ENCODE peak calls at places on chromosomes 2 and 18, in four cellular contexts. One of them, this sample, is unnamed.

GRCh38 chr2:42234056-42234455 is 64.9 kb downstream of the EML4 start:
- DNase-seq in fibroblast of lung: peak
- DNase-seq in mammary epithelial cell: peak
- DNase-seq in GM12878: no peak
- DNase-seq in this sample: peak

GRCh38 chr2:199455186-199455532 is 2.6 kb downstream of the SATB2 start:
- DNase-seq in fibroblast of lung: no peak
- DNase-seq in mammary epithelial cell: no peak
- DNase-seq in GM12878: no peak
- DNase-seq in this sample: no peak

GRCh38 chr2:8575810-8576423 is 105.9 kb upstream of the ID2 start:
- DNase-seq in fibroblast of lung: no peak
- DNase-seq in mammary epithelial cell: no peak
- DNase-seq in GM12878: no peak
- DNase-seq in this sample: no peak

GRCh38 chr18:56038258-56039030 is 450.5 kb upstream of the TCF4 start:
- DNase-seq in fibroblast of lung: no peak
- DNase-seq in mammary epithelial cell: no peak
- DNase-seq in GM12878: no peak
- DNase-seq in this sample: no peak

GRCh38 chr18:79637181-79637920 is 42.3 kb upstream of the CTDP1 start:
- DNase-seq in fibroblast of lung: no peak
- DNase-seq in mammary epithelial cell: no peak
- DNase-seq in GM12878: no peak
- DNase-seq in this sample: no peak

GRCh38 chr2:233267516-233268245 is 16.2 kb downstream of the ATG16L1 start:
- DNase-seq in fibroblast of lung: no peak
- DNase-seq in mammary epithelial cell: no peak
- DNase-seq in GM12878: peak
- DNase-seq in this sample: no peak

GRCh38 chr2:236001854-236002253 is 166.3 kb downstream of the GBX2 start:
- DNase-seq in fibroblast of lung: no peak
- DNase-seq in mammary epithelial cell: no peak
- DNase-seq in GM12878: no peak
- DNase-seq in this sample: no peak

GRCh38 chr18:53701697-53702096 is 522.8 kb downstream of the MBD2 start:
- DNase-seq in fibroblast of lung: no peak
- DNase-seq in mammary epithelial cell: no peak
- DNase-seq in GM12878: no peak
- DNase-seq in this sample: no peak

GRCh38 chr18:77090546-77091200 is 41.9 kb downstream of the MBP start:
- DNase-seq in fibroblast of lung: no peak
- DNase-seq in mammary epithelial cell: no peak
- DNase-seq in GM12878: no peak
- DNase-seq in this sample: no peak

GRCh38 chr18:5895300-5895885 is at the start of gene TMEM200C:
- DNase-seq in fibroblast of lung: peak
- DNase-seq in mammary epithelial cell: no peak
- DNase-seq in GM12878: no peak
- DNase-seq in this sample: peak

GRCh38 chr18:48004577-48004976 is 74.1 kb upstream of the SMAD2 start:
- DNase-seq in fibroblast of lung: no peak
- DNase-seq in mammary epithelial cell: no peak
- DNase-seq in GM12878: no peak
- DNase-seq in this sample: no peak

GRCh38 chr2:47108638-47109372 is 46.3 kb downstream of the STPG4 start:
- DNase-seq in fibroblast of lung: no peak
- DNase-seq in mammary epithelial cell: no peak
- DNase-seq in GM12878: no peak
- DNase-seq in this sample: no peak

GRCh38 chr2:10554961-10555809 is 107.1 kb upstream of the ODC1 start:
- DNase-seq in fibroblast of lung: no peak
- DNase-seq in mammary epithelial cell: no peak
- DNase-seq in GM12878: no peak
- DNase-seq in this sample: no peak

GRCh38 chr2:172698041-172698863 is 37.4 kb upstream of the RAPGEF4 start:
- DNase-seq in fibroblast of lung: peak
- DNase-seq in mammary epithelial cell: peak
- DNase-seq in GM12878: peak
- DNase-seq in this sample: peak

GRCh38 chr2:240798327-240798905 is 21.6 kb downstream of the KIF1A start:
- DNase-seq in fibroblast of lung: no peak
- DNase-seq in mammary epithelial cell: no peak
- DNase-seq in GM12878: no peak
- DNase-seq in this sample: no peak

GRCh38 chr2:42361728-42362298 is 796 bp upstream of the COX7A2L start:
- DNase-seq in fibroblast of lung: no peak
- DNase-seq in mammary epithelial cell: no peak
- DNase-seq in GM12878: no peak
- DNase-seq in this sample: no peak

GRCh38 chr2:227473019-227473461 is 1.1 kb downstream of the AGFG1 start:
- DNase-seq in fibroblast of lung: no peak
- DNase-seq in mammary epithelial cell: no peak
- DNase-seq in GM12878: no peak
- DNase-seq in this sample: no peak

DNA sequence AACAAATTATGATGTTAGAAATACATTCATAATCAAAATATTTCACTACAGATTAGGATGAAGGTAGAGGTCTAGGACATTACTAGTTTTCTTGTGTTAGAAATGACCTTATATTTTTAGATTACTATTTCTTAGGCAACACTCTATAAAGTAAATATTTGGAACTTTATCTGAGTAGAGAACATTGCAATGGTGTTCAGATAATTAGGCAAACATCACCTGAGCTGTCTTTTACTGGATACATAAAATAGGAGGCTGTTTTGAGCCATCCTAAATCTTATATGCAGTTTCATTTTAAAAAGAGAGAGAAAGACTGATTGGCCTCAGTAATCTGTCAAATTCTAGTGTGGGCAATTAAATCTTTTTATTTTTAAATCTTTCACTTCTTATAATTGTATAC is 304.6 kb downstream of the ARHGAP15 start:
- DNase-seq in fibroblast of lung: no peak
- DNase-seq in mammary epithelial cell: no peak
- DNase-seq in GM12878: no peak
- DNase-seq in this sample: no peak
- TF ChIP-seq EZH2 in fibroblast of lung: no peak
- TF ChIP-seq EZH2 in mammary epithelial cell: no peak
- TF ChIP-seq EZH2 in GM12878: no peak
- TF ChIP-seq EZH2 in this sample: no peak

GRCh38 chr2:131577812-131578211 is 50.1 kb downstream of the CCDC74A start:
- DNase-seq in fibroblast of lung: no peak
- DNase-seq in mammary epithelial cell: no peak
- DNase-seq in GM12878: no peak
- DNase-seq in this sample: no peak

GRCh38 chr2:131584380-131584779 is 56.7 kb downstream of the CCDC74A start:
- DNase-seq in fibroblast of lung: no peak
- DNase-seq in mammary epithelial cell: no peak
- DNase-seq in GM12878: no peak
- DNase-seq in this sample: no peak

GRCh38 chr2:131584940-131585339 is 57.3 kb downstream of the CCDC74A start:
- DNase-seq in fibroblast of lung: no peak
- DNase-seq in mammary epithelial cell: no peak
- DNase-seq in GM12878: peak
- DNase-seq in this sample: no peak

DNA sequence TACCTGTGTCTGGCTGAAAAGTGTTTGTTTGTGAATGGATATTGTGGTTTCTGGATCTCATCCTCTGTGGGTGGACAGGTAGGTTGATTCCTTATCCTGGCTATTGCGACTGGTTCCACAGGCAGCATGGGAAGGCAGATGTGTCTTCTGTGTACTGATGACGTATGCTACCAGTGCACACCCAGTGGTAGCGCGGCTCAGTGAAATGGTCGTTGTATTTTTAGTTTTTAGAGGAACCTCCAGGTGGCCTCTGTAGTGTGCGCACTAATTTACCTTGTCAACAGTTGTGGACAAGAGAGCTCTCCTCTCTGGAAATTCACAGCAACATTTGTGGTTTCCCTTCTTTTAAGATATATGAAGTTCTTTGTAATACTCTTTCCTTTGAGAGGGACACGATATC is 52.5 kb downstream of the CCDC74A start:
- DNase-seq in fibroblast of lung: no peak
- DNase-seq in mammary epithelial cell: no peak
- DNase-seq in GM12878: no peak
- DNase-seq in this sample: no peak
- TF ChIP-seq CTCF in fibroblast of lung: no peak
- TF ChIP-seq CTCF in mammary epithelial cell: no peak
- TF ChIP-seq CTCF in GM12878: peak
- TF ChIP-seq CTCF in this sample: no peak

DNA sequence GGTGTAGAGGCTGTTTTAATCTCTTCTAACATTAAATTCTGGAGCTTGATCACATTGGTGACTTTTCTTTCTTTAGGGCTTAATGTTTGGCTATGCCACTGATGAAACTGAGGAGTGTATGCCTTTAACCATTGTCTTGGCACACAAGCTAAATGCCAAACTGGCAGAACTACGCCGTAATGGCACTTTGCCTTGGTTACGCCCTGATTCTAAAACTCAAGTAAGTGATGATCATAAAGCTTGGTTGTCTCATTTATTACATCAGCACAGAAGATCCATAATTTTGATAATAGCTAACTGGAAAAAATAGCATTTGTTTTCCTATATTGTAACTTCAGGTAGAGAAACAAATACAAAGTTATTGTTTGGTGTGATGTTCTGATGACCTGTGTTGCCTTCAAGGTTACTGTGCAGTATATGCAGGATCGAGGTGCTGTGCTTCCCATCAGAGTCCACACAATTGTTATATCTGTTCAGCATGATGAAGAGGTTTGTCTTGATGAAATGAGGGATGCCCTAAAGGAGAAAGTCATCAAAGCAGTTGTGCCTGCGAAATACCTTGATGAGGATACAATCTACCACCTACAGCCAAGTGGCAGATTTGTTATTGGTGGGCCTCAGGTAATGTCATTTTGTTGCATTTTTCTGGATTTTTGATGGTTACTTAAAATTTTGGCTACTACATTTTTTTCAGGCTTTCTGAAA is 2.9 kb downstream of the MAT2A start:
- DNase-seq in fibroblast of lung: no peak
- DNase-seq in mammary epithelial cell: no peak
- DNase-seq in GM12878: no peak
- DNase-seq in this sample: no peak
- H3K9ac ChIP-seq in fibroblast of lung: no peak
- H3K9ac ChIP-seq in mammary epithelial cell: peak
- H3K9ac ChIP-seq in GM12878: no peak
- H3K9ac ChIP-seq in this sample: peak

GRCh38 chr2:176078440-176079284 is 5.1 kb downstream of the EVX2 start:
- DNase-seq in fibroblast of lung: no peak
- DNase-seq in mammary epithelial cell: no peak
- DNase-seq in GM12878: no peak
- DNase-seq in this sample: no peak

GRCh38 chr2:176081451-176081992 is 2.2 kb downstream of the EVX2 start:
- DNase-seq in fibroblast of lung: no peak
- DNase-seq in mammary epithelial cell: no peak
- DNase-seq in GM12878: no peak
- DNase-seq in this sample: no peak

GRCh38 chr2:176079851-176080539 is 3.8 kb downstream of the EVX2 start:
- DNase-seq in fibroblast of lung: peak
- DNase-seq in mammary epithelial cell: no peak
- DNase-seq in GM12878: no peak
- DNase-seq in this sample: no peak

GRCh38 chr2:176080540-176081355 is 3.0 kb downstream of the EVX2 start:
- DNase-seq in fibroblast of lung: no peak
- DNase-seq in mammary epithelial cell: no peak
- DNase-seq in GM12878: no peak
- DNase-seq in this sample: no peak

DNA sequence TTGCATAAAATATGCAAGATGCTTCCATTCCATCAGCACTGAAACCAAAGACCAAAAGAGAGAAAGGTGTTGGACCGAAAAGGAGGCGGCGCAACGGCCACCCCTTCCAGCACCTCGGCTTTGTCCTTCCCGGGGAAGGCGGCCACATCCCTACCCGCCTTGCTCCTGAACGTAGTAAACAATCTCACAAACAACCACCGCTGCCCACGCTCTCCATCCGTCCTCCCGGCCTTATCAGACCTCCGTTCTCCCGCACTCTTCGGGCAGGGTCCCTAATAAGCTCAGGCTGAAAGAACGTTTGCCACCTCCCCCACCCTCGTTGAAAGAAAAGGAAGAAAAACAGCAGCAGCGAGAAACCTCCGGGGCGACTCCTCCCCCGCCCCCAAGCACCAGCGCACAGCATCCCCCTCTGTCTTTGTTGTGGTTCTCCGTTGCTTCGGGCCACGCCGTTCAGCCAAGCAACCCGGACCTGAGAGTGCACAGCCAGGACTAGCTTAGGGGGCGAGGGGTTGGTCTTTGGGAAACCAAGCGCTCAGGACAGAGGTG is 4.4 kb downstream of the EVX2 start:
- DNase-seq in fibroblast of lung: no peak
- DNase-seq in mammary epithelial cell: no peak
- DNase-seq in GM12878: no peak
- DNase-seq in this sample: no peak
- TF ChIP-seq EZH2 in fibroblast of lung: peak
- TF ChIP-seq EZH2 in mammary epithelial cell: peak
- TF ChIP-seq EZH2 in GM12878: no peak
- TF ChIP-seq EZH2 in this sample: peak

DNA sequence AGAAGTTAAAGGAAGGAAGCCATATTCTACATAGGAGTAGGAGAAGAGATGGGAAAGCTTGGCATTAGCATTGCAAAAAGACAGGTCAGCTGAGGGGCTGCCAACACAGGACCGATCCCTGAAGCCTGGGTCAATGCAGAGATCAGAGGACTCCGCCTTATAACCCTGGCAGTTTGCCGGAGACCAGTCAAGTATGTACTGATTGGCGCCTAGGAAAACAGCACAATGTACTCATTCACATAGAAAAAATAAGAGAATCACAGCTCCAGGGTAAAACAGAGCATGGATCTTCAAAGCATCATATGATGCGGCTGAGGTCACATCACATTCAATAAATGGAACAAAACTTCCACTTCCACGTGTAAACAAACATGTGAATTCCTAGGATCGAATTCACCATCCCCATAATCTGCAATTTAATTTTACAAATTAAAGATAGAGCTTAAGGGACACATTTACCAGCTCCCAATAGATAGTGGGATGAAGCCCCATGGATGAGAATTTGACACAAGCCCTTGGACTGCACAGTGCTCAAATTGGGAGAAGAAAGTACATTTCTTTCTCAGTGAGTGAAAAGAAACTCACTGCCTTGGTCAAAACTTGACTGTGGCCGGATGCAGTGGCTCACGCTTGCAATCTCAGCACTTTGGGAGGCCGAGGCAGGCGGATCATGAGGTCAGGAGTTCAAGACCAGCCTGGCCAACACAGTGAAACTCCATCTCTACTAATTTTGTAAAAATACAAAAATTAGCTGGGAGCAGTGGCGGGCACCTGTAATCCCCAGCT is 135.0 kb upstream of the KLHL14 start:
- DNase-seq in fibroblast of lung: no peak
- DNase-seq in mammary epithelial cell: no peak
- DNase-seq in GM12878: no peak
- DNase-seq in this sample: no peak
- TF ChIP-seq CTCF in fibroblast of lung: no peak
- TF ChIP-seq CTCF in mammary epithelial cell: no peak
- TF ChIP-seq CTCF in GM12878: no peak
- TF ChIP-seq CTCF in this sample: no peak

This sample was measured in astrocyte.